ENCODE peak calls at places on chromosomes 5 and 9, in six cellular contexts. U is Caco-2, T is MM.1S, Q is brain microvascular endothelial cell, N is adrenal gland, P is endothelial cell of umbilical vein. H is an unnamed sample.

GRCh38 chr5:178273665-178274541 is 41.3 kb upstream of the PHYKPL start:
- DNase-seq in U (no peak), T (no peak), Q (no peak), N (no peak), P (no peak), H (no peak)

GRCh38 chr9:92247296-92247695 is 46.2 kb downstream of the IARS1 start:
- DNase-seq in U (no peak), T (no peak), Q (peak), N (no peak), P (no peak), H (no peak)

GRCh38 chr5:40518511-40518917 is 161.2 kb upstream of the PTGER4 start:
- DNase-seq in U (no peak), T (no peak), Q (peak), N (no peak), P (no peak), H (no peak)

GRCh38 chr5:23025604-23026003 is 172.5 kb upstream of the CDH12 start:
- DNase-seq in U (no peak), T (no peak), Q (no peak), N (no peak), P (no peak), H (no peak)

GRCh38 chr5:151156732-151157402 is 712 bp downstream of the ANXA6 start:
- DNase-seq in U (peak), T (peak), Q (no peak), N (peak), P (peak), H (no peak)

GRCh38 chr9:23659346-23660006 is 166.6 kb downstream of the ELAVL2 start:
- DNase-seq in U (no peak), T (no peak), Q (no peak), N (no peak), P (no peak), H (no peak)

GRCh38 chr9:132548971-132549649 is 33.3 kb upstream of the BARHL1 start:
- DNase-seq in U (no peak), T (no peak), Q (peak), N (no peak), P (no peak), H (no peak)

GRCh38 chr9:106333487-106333886 is 529.5 kb upstream of the ZNF462 start:
- DNase-seq in U (no peak), T (no peak), Q (no peak), N (no peak), P (no peak), H (no peak)

GRCh38 chr9:81824802-81825770 is 103.1 kb upstream of the SPATA31D4 start:
- DNase-seq in U (no peak), T (no peak), Q (no peak), N (no peak), P (no peak), H (no peak)

GRCh38 chr5:180284161-180284560 is 7.7 kb downstream of the MAPK9 start:
- DNase-seq in U (no peak), T (no peak), Q (no peak), N (no peak), P (no peak), H (no peak)

GRCh38 chr9:136645903-136646754 is 16.6 kb upstream of the EGFL7 start:
- DNase-seq in U (no peak), T (no peak), Q (no peak), N (peak), P (peak), H (no peak)

GRCh38 chr5:150175536-150175935 is 9.0 kb downstream of the CDX1 start:
- DNase-seq in U (peak), T (peak), Q (no peak), N (peak), P (peak), H (no peak)

GRCh38 chr5:60494144-60494543 is 205.8 kb downstream of the DEPDC1B start:
- DNase-seq in U (no peak), T (no peak), Q (no peak), N (no peak), P (no peak), H (no peak)

GRCh38 chr5:151181818-151182217 is 24.2 kb upstream of the ANXA6 start:
- DNase-seq in U (no peak), T (no peak), Q (no peak), N (no peak), P (no peak), H (no peak)

GRCh38 chr9:30815585-30815984 is 1568.9 kb upstream of the ACO1 start:
- DNase-seq in U (no peak), T (no peak), Q (no peak), N (no peak), P (no peak), H (no peak)

GRCh38 chr9:89923961-89924504 is 319.2 kb downstream of the GADD45G start:
- DNase-seq in U (peak), T (no peak), Q (no peak), N (peak), P (no peak), H (no peak)

GRCh38 chr5:135042595-135042994 is 8.6 kb upstream of the PITX1 start:
- DNase-seq in U (no peak), T (no peak), Q (no peak), N (no peak), P (no peak), H (no peak)

GRCh38 chr5:67407979-67408378 is 211.4 kb upstream of the CD180 start:
- DNase-seq in U (no peak), T (no peak), Q (no peak), N (no peak), P (no peak), H (no peak)

GRCh38 chr9:136808781-136809158 is 1.0 kb downstream of the RABL6 start:
- DNase-seq in U (no peak), T (peak), Q (no peak), N (no peak), P (peak), H (no peak)

GRCh38 chr5:17180957-17181723 is 36.3 kb upstream of the BASP1 start:
- DNase-seq in U (peak), T (no peak), Q (peak), N (no peak), P (peak), H (no peak)

GRCh38 chr9:82421498-82421897 is 432.9 kb downstream of the SPATA31D1 start:
- DNase-seq in U (no peak), T (no peak), Q (no peak), N (peak), P (no peak), H (no peak)

GRCh38 chr5:93247126-93247525 is 333.9 kb downstream of the NR2F1-AS1 start:
- DNase-seq in U (no peak), T (no peak), Q (no peak), N (no peak), P (peak), H (no peak)

GRCh38 chr5:133757396-133757795 is 145.1 kb upstream of the FSTL4 start:
- DNase-seq in U (no peak), T (no peak), Q (no peak), N (no peak), P (no peak), H (no peak)

GRCh38 chr9:27407966-27408365 is 111.0 kb upstream of the EQTN start:
- DNase-seq in U (no peak), T (no peak), Q (peak), N (no peak), P (peak), H (no peak)

GRCh38 chr5:27158171-27158570 is 119.8 kb upstream of the CDH9 start:
- DNase-seq in U (no peak), T (no peak), Q (no peak), N (no peak), P (no peak), H (no peak)

GRCh38 chr5:138983984-138984383 is 108.8 kb upstream of the LRRTM2 start:
- DNase-seq in U (no peak), T (no peak), Q (no peak), N (no peak), P (no peak), H (no peak)

GRCh38 chr5:133113331-133114061 is 61.7 kb downstream of the HSPA4 start:
- DNase-seq in U (no peak), T (no peak), Q (peak), N (no peak), P (no peak), H (no peak)

GRCh38 chr9:86679979-86680378 is 267.3 kb downstream of the GAS1 start:
- DNase-seq in U (no peak), T (no peak), Q (no peak), N (no peak), P (no peak), H (no peak)

GRCh38 chr5:137609122-137609521 is 110.0 kb upstream of the SPOCK1 start:
- DNase-seq in U (no peak), T (no peak), Q (no peak), N (no peak), P (no peak), H (no peak)

GRCh38 chr9:16918920-16919319 is 48.5 kb upstream of the BNC2 start:
- DNase-seq in U (no peak), T (no peak), Q (no peak), N (no peak), P (peak), H (no peak)

GRCh38 chr5:150206076-150206779 is 16.4 kb downstream of the SLC6A7 start:
- DNase-seq in U (no peak), T (no peak), Q (no peak), N (no peak), P (no peak), H (no peak)

GRCh38 chr9:18438951-18439350 is 35.0 kb upstream of the ADAMTSL1 start:
- DNase-seq in U (no peak), T (no peak), Q (no peak), N (no peak), P (no peak), H (no peak)

GRCh38 chr5:33479321-33479720 is 38.6 kb downstream of the TARS1 start:
- DNase-seq in U (no peak), T (no peak), Q (peak), N (no peak), P (no peak), H (no peak)

GRCh38 chr5:124706041-124706440 is 40.4 kb downstream of the ZNF608 start:
- DNase-seq in U (no peak), T (no peak), Q (no peak), N (no peak), P (no peak), H (no peak)

GRCh38 chr5:124705577-124705976 is 40.9 kb downstream of the ZNF608 start:
- DNase-seq in U (no peak), T (no peak), Q (no peak), N (no peak), P (no peak), H (no peak)

GRCh38 chr5:124706729-124707361 is 39.6 kb downstream of the ZNF608 start:
- DNase-seq in U (peak), T (no peak), Q (no peak), N (no peak), P (no peak), H (no peak)

GRCh38 chr5:124703995-124704394 is 42.4 kb downstream of the ZNF608 start:
- DNase-seq in U (no peak), T (no peak), Q (no peak), N (no peak), P (no peak), H (no peak)

GRCh38 chr5:124704594-124705284 is 41.7 kb downstream of the ZNF608 start:
- DNase-seq in U (no peak), T (peak), Q (no peak), N (no peak), P (no peak), H (peak)
- H3K4me3 ChIP-seq in U (no peak), T (no peak), Q (no peak), N (no peak), P (no peak), H (no peak)

GRCh38 chr5:157306092-157306491 is 40.2 kb downstream of the CYFIP2 start:
- DNase-seq in U (no peak), T (no peak), Q (no peak), N (no peak), P (no peak), H (no peak)

GRCh38 chr5:157303023-157303422 is 37.1 kb downstream of the CYFIP2 start:
- DNase-seq in U (no peak), T (no peak), Q (no peak), N (no peak), P (no peak), H (no peak)

GRCh38 chr5:157301066-157301465 is 35.1 kb downstream of the CYFIP2 start:
- DNase-seq in U (no peak), T (no peak), Q (no peak), N (no peak), P (no peak), H (no peak)

GRCh38 chr5:157306690-157307089 is 40.8 kb downstream of the CYFIP2 start:
- DNase-seq in U (no peak), T (no peak), Q (no peak), N (no peak), P (no peak), H (no peak)

GRCh38 chr5:157303667-157304327 is 37.9 kb downstream of the CYFIP2 start:
- DNase-seq in U (peak), T (no peak), Q (no peak), N (no peak), P (no peak), H (no peak)
- TF ChIP-seq CTCF in U (no peak), T (peak), Q (peak), N (no peak), P (peak), H (peak)

GRCh38 chr9:133679466-133680051 is 43.4 kb downstream of the DBH start:
- DNase-seq in U (no peak), T (no peak), Q (no peak), N (peak), P (no peak), H (no peak)

GRCh38 chr9:133679056-133679455 is 42.9 kb downstream of the DBH start:
- DNase-seq in U (no peak), T (no peak), Q (no peak), N (no peak), P (no peak), H (no peak)

GRCh38 chr9:133676450-133676849 is 40.3 kb downstream of the DBH start:
- DNase-seq in U (no peak), T (no peak), Q (no peak), N (peak), P (no peak), H (no peak)

GRCh38 chr9:133680250-133680975 is 44.2 kb downstream of the DBH start:
- DNase-seq in U (no peak), T (no peak), Q (no peak), N (no peak), P (no peak), H (no peak)

GRCh38 chr9:133677126-133678010 is 41.2 kb downstream of the DBH start:
- DNase-seq in U (no peak), T (no peak), Q (no peak), N (no peak), P (no peak), H (no peak)
- H3K4me3 ChIP-seq in U (no peak), T (no peak), Q (no peak), N (no peak), P (no peak), H (no peak)

GRCh38 chr9:38373679-38374078 is 18.8 kb upstream of the ALDH1B1 start:
- DNase-seq in U (no peak), T (no peak), Q (no peak), N (no peak), P (no peak), H (no peak)
- TF ChIP-seq CTCF in U (no peak), T (no peak), Q (no peak), N (no peak), P (no peak), H (no peak)

GRCh38 chr5:6163913-6164312 is 214.4 kb downstream of the MED10 start:
- DNase-seq in U (no peak), T (no peak), Q (no peak), N (no peak), P (no peak), H (no peak)

GRCh38 chr5:6161257-6161656 is 217.1 kb downstream of the MED10 start:
- DNase-seq in U (no peak), T (no peak), Q (no peak), N (no peak), P (no peak), H (no peak)

GRCh38 chr5:6162175-6162574 is 216.2 kb downstream of the MED10 start:
- DNase-seq in U (peak), T (no peak), Q (no peak), N (no peak), P (no peak), H (no peak)

GRCh38 chr5:6158974-6159863 is 219.1 kb downstream of the MED10 start:
- DNase-seq in U (no peak), T (no peak), Q (peak), N (peak), P (no peak), H (no peak)

GRCh38 chr5:6159864-6160199 is 218.5 kb downstream of the MED10 start:
- DNase-seq in U (no peak), T (no peak), Q (no peak), N (no peak), P (no peak), H (no peak)
- H3K4me3 ChIP-seq in U (no peak), T (no peak), Q (no peak), N (no peak), P (no peak), H (no peak)

GRCh38 chr5:141369994-141370848 is at the start of gene PCDHGB3:
- DNase-seq in U (peak), T (peak), Q (peak), N (peak), P (peak), H (peak)
- TF ChIP-seq CTCF in U (no peak), T (peak), Q (peak), N (no peak), P (no peak), H (peak)

GRCh38 chr5:147759441-147759840 is 23.1 kb downstream of the JAKMIP2 start:
- DNase-seq in U (no peak), T (no peak), Q (no peak), N (no peak), P (no peak), H (no peak)

GRCh38 chr5:147763791-147764525 is 18.6 kb downstream of the JAKMIP2 start:
- DNase-seq in U (no peak), T (no peak), Q (peak), N (no peak), P (no peak), H (no peak)

GRCh38 chr5:147754372-147755122 is 28.0 kb downstream of the JAKMIP2 start:
- DNase-seq in U (no peak), T (no peak), Q (no peak), N (no peak), P (no peak), H (no peak)

GRCh38 chr5:147756566-147756965 is 26.0 kb downstream of the JAKMIP2 start:
- DNase-seq in U (no peak), T (peak), Q (no peak), N (no peak), P (no peak), H (no peak)

GRCh38 chr5:147760086-147760485 is 22.4 kb downstream of the JAKMIP2 start:
- DNase-seq in U (no peak), T (no peak), Q (no peak), N (no peak), P (no peak), H (no peak)
- H3K4me3 ChIP-seq in U (no peak), T (no peak), Q (no peak), N (no peak), P (no peak), H (no peak)

GRCh38 chr9:130222833-130223232 is 42.7 kb upstream of the HMCN2 start:
- DNase-seq in U (no peak), T (no peak), Q (no peak), N (no peak), P (no peak), H (no peak)
- TF ChIP-seq CTCF in U (no peak), T (no peak), Q (no peak), N (no peak), P (no peak), H (no peak)

H was measured in GM12864.